ENCODE peak calls at places on chromosomes 4 and X, in five cellular contexts. I, Q, C, Z and A are unnamed samples.

GRCh38 chrX:3815896-3816664 is 102.6 kb upstream of the PRKX start:
- DNase-seq in I (no peak), Q (peak; percentile 42), C (peak; percentile 58), Z (peak; percentile 71), A (peak; percentile 39)

GRCh38 chr4:168050002-168050401 is 42.3 kb upstream of the ANXA10 start:
- DNase-seq in I (no peak), Q (no peak), C (no peak), Z (no peak), A (no peak)

GRCh38 chr4:14428125-14428524 is 574.2 kb upstream of the CPEB2 start:
- DNase-seq in I (no peak), Q (no peak), C (no peak), Z (no peak), A (no peak)

GRCh38 chr4:10006604-10007435 is 14.5 kb downstream of the SLC2A9 start:
- DNase-seq in I (peak; percentile 90), Q (peak; percentile 59), C (no peak), Z (peak; percentile 90), A (no peak)

GRCh38 chr4:126451237-126451885 is 1136.6 kb downstream of the FAT4 start:
- DNase-seq in I (no peak), Q (no peak), C (peak; percentile 32), Z (no peak), A (no peak)

GRCh38 chr4:21795091-21795490 is 153.5 kb downstream of the KCNIP4 start:
- DNase-seq in I (no peak), Q (no peak), C (peak; percentile 35), Z (no peak), A (no peak)

GRCh38 chr4:5361968-5362367 is 310.7 kb downstream of the STK32B start:
- DNase-seq in I (no peak), Q (no peak), C (peak; percentile 53), Z (no peak), A (no peak)

GRCh38 chr4:33037464-33037863 is 2317.3 kb downstream of the PCDH7 start:
- DNase-seq in I (no peak), Q (no peak), C (no peak), Z (no peak), A (no peak)

GRCh38 chr4:186132577-186133277 is 28.2 kb downstream of the FAM149A start:
- DNase-seq in I (no peak), Q (peak; percentile 40), C (peak; percentile 60), Z (no peak), A (no peak)

GRCh38 chr4:183400035-183400434 is 44.4 kb upstream of the CDKN2AIP start:
- DNase-seq in I (no peak), Q (no peak), C (no peak), Z (no peak), A (no peak)

GRCh38 chrX:80285131-80285773 is 135.0 kb upstream of the TENT5D start:
- DNase-seq in I (no peak), Q (peak; percentile 53), C (peak; percentile 1), Z (peak; percentile 38), A (no peak)

GRCh38 chr4:113435893-113436292 is 325.6 kb downstream of the CAMK2D start:
- DNase-seq in I (peak; percentile 48), Q (no peak), C (peak; percentile 78), Z (peak; percentile 24), A (peak; percentile 75)

GRCh38 chrX:136711147-136711546 is 63.2 kb downstream of the CD40LG start:
- DNase-seq in I (no peak), Q (peak; percentile 53), C (peak; percentile 60), Z (peak; percentile 27), A (peak; percentile 15)

GRCh38 chr4:8076023-8076422 is 82.6 kb downstream of the ABLIM2 start:
- DNase-seq in I (no peak), Q (no peak), C (no peak), Z (no peak), A (no peak)

GRCh38 chr4:187172340-187172761 is 448.7 kb upstream of the FAT1 start:
- DNase-seq in I (no peak), Q (no peak), C (no peak), Z (peak; percentile 44), A (no peak)

GRCh38 chr4:156858071-156858470 is 113.5 kb downstream of the PDGFC start:
- DNase-seq in I (no peak), Q (no peak), C (no peak), Z (no peak), A (no peak)

GRCh38 chr4:38867478-38868054 is at the start of gene FAM114A1:
- DNase-seq in I (no peak), Q (peak; percentile 68), C (peak; percentile 95), Z (peak; percentile 89), A (peak; percentile 87)

GRCh38 chrX:113260474-113260873 is 419.8 kb upstream of the AMOT start:
- DNase-seq in I (no peak), Q (no peak), C (peak; percentile 6), Z (no peak), A (no peak)

GRCh38 chr4:53322696-53323095 is 43.2 kb downstream of the SCFD2 start:
- DNase-seq in I (no peak), Q (no peak), C (no peak), Z (no peak), A (no peak)

GRCh38 chr4:158346576-158346975 is 136.3 kb downstream of the TMEM144 start:
- DNase-seq in I (no peak), Q (no peak), C (no peak), Z (no peak), A (no peak)

GRCh38 chrX:46737041-46737440 is 21.9 kb downstream of the SLC9A7 start:
- DNase-seq in I (no peak), Q (no peak), C (no peak), Z (no peak), A (no peak)

GRCh38 chrX:101040197-101040596 is 11.7 kb downstream of the TRMT2B start:
- DNase-seq in I (no peak), Q (no peak), C (no peak), Z (no peak), A (no peak)

GRCh38 chrX:25014366-25014838 is 1.4 kb downstream of the ARX start:
- DNase-seq in I (no peak), Q (no peak), C (no peak), Z (no peak), A (no peak)

GRCh38 chr4:55838356-55838755 is 15.1 kb upstream of the EXOC1 start:
- DNase-seq in I (no peak), Q (no peak), C (no peak), Z (no peak), A (no peak)

GRCh38 chr4:8078109-8078494 is 80.5 kb downstream of the ABLIM2 start:
- DNase-seq in I (no peak), Q (no peak), C (no peak), Z (no peak), A (no peak)

DNA sequence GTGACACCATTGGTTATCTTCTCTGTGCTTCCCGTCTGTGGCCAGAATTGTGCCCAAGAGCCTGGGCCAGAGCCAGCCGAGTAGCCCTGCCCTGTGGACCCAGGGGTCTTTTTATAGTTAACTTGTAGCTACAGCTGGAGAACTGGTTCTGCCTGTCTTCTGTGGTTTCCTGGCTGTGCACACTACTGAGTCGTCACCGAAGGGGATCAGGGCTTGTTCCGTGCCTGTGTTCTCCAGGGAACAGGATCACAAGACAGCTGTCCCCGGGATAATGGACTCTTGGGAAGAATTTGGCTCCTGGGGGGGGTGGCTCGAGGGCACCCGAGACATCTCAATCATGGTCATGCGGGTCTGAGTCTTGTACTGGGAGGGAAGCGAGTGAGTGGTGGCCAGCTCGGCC is 22.1 kb upstream of the OPN1LW start:
- DNase-seq in I (no peak), Q (no peak), C (no peak), Z (no peak), A (no peak)
- H3K4me3 ChIP-seq in I (no peak overlapping the region), Q (no peak overlapping the region), C (no peak overlapping the region), Z (no peak overlapping the region), A (no peak overlapping the region)

GRCh38 chr4:122845760-122846159 is 19.1 kb downstream of the FGF2 start:
- DNase-seq in I (no peak), Q (no peak), C (no peak), Z (no peak), A (no peak)
- H3K4me1 ChIP-seq in I (no peaks in the 10 kb centered on the region), Q (peaks cover 66% of the 10 kb centered on the region), C (peaks cover 21% of the 10 kb centered on the region), Z (no peaks in the 10 kb centered on the region), A (peaks cover 28% of the 10 kb centered on the region)

GRCh38 chr4:1898007-1898406 is 26.8 kb downstream of the NSD2 start:
- DNase-seq in I (no peak), Q (no peak), C (no peak), Z (no peak), A (no peak)

GRCh38 chr4:1898681-1899080 is 27.5 kb downstream of the NSD2 start:
- DNase-seq in I (no peak), Q (no peak), C (no peak), Z (no peak), A (no peak)

GRCh38 chr4:1900087-1900433 is 28.9 kb downstream of the NSD2 start:
- DNase-seq in I (no peak), Q (no peak), C (no peak), Z (no peak), A (no peak)

GRCh38 chr4:1900624-1901023 is 29.4 kb downstream of the NSD2 start:
- DNase-seq in I (no peak), Q (no peak), C (no peak), Z (no peak), A (no peak)

DNA sequence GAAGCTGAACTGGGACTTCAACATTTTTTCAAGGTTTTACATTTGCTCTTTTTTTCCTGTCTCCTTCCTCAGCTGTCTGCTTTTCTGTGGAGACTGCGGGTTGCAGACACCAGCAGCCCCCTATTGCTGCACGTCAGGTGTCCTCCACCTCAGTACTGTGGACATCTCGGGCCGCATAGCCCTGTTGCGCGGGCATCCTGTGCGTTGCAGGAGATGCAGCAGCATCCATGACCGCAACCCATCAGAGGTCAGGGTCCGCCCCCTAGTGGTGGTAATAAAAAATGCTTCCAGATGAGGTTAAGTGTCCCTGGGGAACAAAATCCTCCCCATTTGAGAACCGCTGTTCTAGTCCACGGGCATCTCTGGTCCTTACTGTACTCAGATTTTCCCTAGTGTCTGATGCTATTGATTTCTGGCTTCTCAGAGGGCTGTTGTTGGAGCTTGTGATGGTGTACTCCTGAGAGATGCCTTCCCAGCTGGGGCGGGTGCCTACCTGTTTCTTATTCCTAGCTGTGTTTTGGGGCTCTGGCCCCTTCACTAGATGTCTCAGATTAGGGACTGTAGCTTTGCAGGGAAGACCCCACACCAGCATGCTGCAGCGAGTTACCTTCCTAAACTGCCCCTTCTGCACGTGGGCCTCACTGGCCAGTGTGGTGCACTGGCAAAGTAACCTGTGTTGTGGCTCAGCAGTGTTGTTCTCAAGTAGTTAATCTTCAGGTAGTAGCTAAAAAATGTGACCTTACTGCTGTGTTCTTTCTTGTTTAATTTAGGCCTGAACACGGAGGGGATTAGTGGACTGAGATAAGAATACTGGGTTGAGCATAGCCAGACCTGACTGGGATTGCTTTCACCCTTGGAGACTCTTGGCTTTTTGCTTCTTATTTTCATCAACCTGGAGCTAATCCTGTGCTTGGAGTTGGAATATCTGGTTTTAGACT is 28.2 kb downstream of the NSD2 start:
- DNase-seq in I (no peak), Q (peak; percentile 76), C (peak; percentile 90), Z (peak; percentile 73), A (peak; percentile 51)
- H3K4me3 ChIP-seq in I (no peak overlapping the region), Q (no peak overlapping the region), C (no peak overlapping the region), Z (no peak overlapping the region), A (no peak overlapping the region)

GRCh38 chr4:98659106-98659592 is 738 bp upstream of the TSPAN5 start:
- DNase-seq in I (no peak), Q (peak; percentile 43), C (peak; percentile 55), Z (peak; percentile 32), A (no peak)
- H3K4me1 ChIP-seq in I (peaks cover 50% of the 10 kb centered on the region), Q (peaks cover 47% of the 10 kb centered on the region), C (peaks cover 43% of the 10 kb centered on the region), Z (no peaks in the 10 kb centered on the region), A (peaks cover 27% of the 10 kb centered on the region)

DNA sequence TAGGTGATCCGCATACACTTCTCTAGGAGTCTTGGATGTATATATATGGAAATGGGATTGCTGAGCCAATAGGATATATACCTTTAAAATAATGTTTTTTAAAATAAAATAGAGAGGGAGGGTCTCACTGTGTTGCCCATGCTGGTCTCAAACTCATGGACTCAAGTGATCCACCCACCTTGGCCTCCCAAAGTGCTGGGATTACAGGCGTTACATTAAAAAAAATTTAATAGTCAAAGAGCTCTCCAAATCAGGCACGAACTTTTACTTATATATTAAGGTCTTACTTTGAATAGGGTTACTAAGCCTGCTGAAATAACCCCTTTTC is 109.0 kb downstream of the GNL3L start:
- DNase-seq in I (no peak), Q (no peak), C (no peak), Z (no peak), A (no peak)
- H3K4me3 ChIP-seq in I (no peak overlapping the region), Q (peak overlapping the region; percentile 53), C (peak overlapping the region; percentile 85), Z (peak overlapping the region; percentile 35), A (peak overlapping the region; percentile 57)